ENCODE peak calls at places on chromosomes 6 and 20, in seven cellular contexts. B is left ventricle myocardium inferior, O is PC-3, F is HCT116, U is WTC11, N is epithelial cell of esophagus, E is breast epithelium. W is an unnamed sample.

GRCh38 chr6:116530436-116530835 is 15.0 kb downstream of the TRAPPC3L start:
- DNase-seq in B (no peak), O (peak), F (no peak), U (no peak), N (no peak), E (no peak), W (no peak)

GRCh38 chr20:35462351-35462750 is 7.0 kb downstream of the CEP250 start:
- DNase-seq in B (no peak), O (no peak), F (no peak), U (no peak), N (no peak), E (no peak), W (no peak)

GRCh38 chr6:166097914-166098522 is 69.6 kb downstream of the TBXT start:
- DNase-seq in B (peak), O (peak), F (peak), U (peak), N (peak), E (no peak), W (peak)

GRCh38 chr6:113854531-113855499 is 2.3 kb upstream of the MARCKS start:
- DNase-seq in B (peak), O (peak), F (no peak), U (peak), N (peak), E (peak), W (peak)

GRCh38 chr6:160132297-160132637 is 10.7 kb downstream of the SLC22A1 start:
- DNase-seq in B (no peak), O (no peak), F (no peak), U (no peak), N (no peak), E (no peak), W (no peak)

GRCh38 chr6:44002071-44002590 is 125.1 kb downstream of the MRPL14 start:
- DNase-seq in B (no peak), O (no peak), F (no peak), U (peak), N (no peak), E (no peak), W (no peak)

GRCh38 chr20:24763386-24764026 is 185.6 kb upstream of the CST7 start:
- DNase-seq in B (no peak), O (no peak), F (no peak), U (no peak), N (no peak), E (no peak), W (no peak)

GRCh38 chr6:106486236-106486635 is 125.7 kb downstream of the CRYBG1 start:
- DNase-seq in B (no peak), O (no peak), F (no peak), U (no peak), N (no peak), E (no peak), W (no peak)

GRCh38 chr6:11700118-11700718 is 78.4 kb downstream of the ADTRP start:
- DNase-seq in B (no peak), O (peak), F (peak), U (no peak), N (peak), E (no peak), W (no peak)

GRCh38 chr6:786946-787763 is 94.2 kb upstream of the EXOC2 start:
- DNase-seq in B (no peak), O (peak), F (peak), U (peak), N (no peak), E (no peak), W (no peak)

GRCh38 chr20:41483553-41483930 is 116.9 kb upstream of the EMILIN3 start:
- DNase-seq in B (no peak), O (peak), F (no peak), U (no peak), N (no peak), E (no peak), W (no peak)

GRCh38 chr20:46010491-46011405 is 2.0 kb downstream of the MMP9 start:
- DNase-seq in B (no peak), O (no peak), F (no peak), U (no peak), N (peak), E (no peak), W (no peak)

GRCh38 chr20:52779125-52779524 is 193.0 kb upstream of the TSHZ2 start:
- DNase-seq in B (no peak), O (no peak), F (no peak), U (no peak), N (peak), E (no peak), W (no peak)

GRCh38 chr6:2744206-2744771 is 6.4 kb downstream of the MYLK4 start:
- DNase-seq in B (peak), O (peak), F (no peak), U (no peak), N (no peak), E (no peak), W (no peak)

GRCh38 chr6:72950114-72950860 is 275.0 kb downstream of the KHDC1L start:
- DNase-seq in B (no peak), O (peak), F (peak), U (no peak), N (peak), E (no peak), W (no peak)

GRCh38 chr6:79212859-79213258 is 21.6 kb downstream of the HMGN3 start:
- DNase-seq in B (no peak), O (no peak), F (no peak), U (no peak), N (no peak), E (no peak), W (no peak)
- TF ChIP-seq CTCF in B (no peak), O (no peak), F (no peak), U (no peak), N (no peak), E (no peak), W (no peak)

DNA sequence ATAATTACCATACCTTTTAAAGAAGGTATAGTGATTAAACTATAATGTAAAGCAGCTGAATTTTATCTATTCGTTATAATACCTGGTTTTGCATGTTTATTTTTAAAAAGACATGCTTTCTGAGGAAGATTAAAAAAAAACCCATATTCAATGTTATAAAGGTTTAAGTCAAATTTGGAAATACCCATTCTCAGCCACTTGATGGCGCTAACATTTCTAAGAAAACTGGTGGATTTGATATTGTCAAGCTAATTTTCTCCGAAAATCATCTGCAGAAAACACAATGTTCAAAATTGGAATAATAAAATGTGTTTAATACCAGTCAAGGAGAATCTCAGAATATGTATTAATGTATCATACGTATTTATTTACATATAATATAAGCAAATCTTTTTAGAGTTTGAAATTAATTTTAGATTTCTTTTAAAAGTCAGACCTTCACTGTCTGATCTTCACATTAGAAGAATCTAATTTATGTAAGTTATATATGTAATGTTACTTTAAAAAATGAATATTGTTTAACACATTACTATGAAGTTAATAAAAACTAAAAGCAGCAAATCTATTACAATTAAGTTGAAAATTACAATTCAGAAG is 35.0 kb downstream of the SHPRH start:
- DNase-seq in B (no peak), O (peak), F (peak), U (no peak), N (peak), E (no peak), W (no peak)
- TF ChIP-seq CTCF in B (peak), O (peak), F (peak), U (peak), N (peak), E (peak), W (peak)

GRCh38 chr6:131787955-131788712 is 19.7 kb upstream of the ENPP1 start:
- DNase-seq in B (peak), O (peak), F (no peak), U (no peak), N (no peak), E (no peak), W (no peak)
- TF ChIP-seq CTCF in B (peak), O (peak), F (no peak), U (no peak), N (no peak), E (no peak), W (no peak)

DNA sequence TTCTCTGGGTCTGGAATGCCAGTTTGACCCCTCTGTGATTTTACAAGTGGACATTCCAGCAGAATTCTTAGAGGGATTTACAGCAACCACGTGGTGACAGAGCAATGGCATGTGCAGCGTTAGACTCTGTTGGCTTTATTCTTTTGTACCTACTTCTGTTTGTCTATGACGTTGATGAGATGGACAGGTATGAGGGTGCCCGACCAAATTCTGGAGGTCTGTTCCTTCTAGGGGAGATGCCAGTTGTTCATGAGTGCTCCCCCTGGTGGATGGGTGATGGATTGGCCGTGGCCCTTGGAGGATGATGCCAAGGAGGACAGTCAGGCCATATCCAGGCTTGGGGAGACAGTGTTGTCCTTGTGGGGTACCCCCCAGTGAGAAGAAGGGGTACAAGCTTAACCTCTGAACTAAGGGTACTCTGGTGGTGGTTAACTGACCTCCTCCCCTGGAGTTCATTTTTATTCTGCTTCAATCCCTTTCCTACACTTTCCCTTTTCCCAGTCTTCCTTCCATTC is 198.6 kb downstream of the DTNBP1 start:
- DNase-seq in B (no peak), O (peak), F (peak), U (peak), N (peak), E (no peak), W (peak)
- TF ChIP-seq CTCF in B (peak), O (peak), F (peak), U (peak), N (peak), E (no peak), W (peak)

GRCh38 chr20:64238851-64239387 is 16.6 kb upstream of the PCMTD2 start:
- DNase-seq in B (no peak), O (no peak), F (no peak), U (no peak), N (no peak), E (no peak), W (no peak)
- TF ChIP-seq CTCF in B (no peak), O (no peak), F (no peak), U (no peak), N (no peak), E (no peak), W (no peak)

GRCh38 chr6:84227044-84227433 is 404 bp downstream of the CEP162 start:
- DNase-seq in B (no peak), O (no peak), F (no peak), U (no peak), N (no peak), E (no peak), W (no peak)

GRCh38 chr6:84224251-84224650 is 3.2 kb downstream of the CEP162 start:
- DNase-seq in B (no peak), O (no peak), F (no peak), U (no peak), N (no peak), E (no peak), W (no peak)

GRCh38 chr6:84222426-84222825 is 5.0 kb downstream of the CEP162 start:
- DNase-seq in B (no peak), O (no peak), F (no peak), U (no peak), N (no peak), E (no peak), W (no peak)

GRCh38 chr6:84227434-84228197 is at the start of gene CEP162:
- DNase-seq in B (peak), O (peak), F (peak), U (peak), N (peak), E (peak), W (peak)

DNA sequence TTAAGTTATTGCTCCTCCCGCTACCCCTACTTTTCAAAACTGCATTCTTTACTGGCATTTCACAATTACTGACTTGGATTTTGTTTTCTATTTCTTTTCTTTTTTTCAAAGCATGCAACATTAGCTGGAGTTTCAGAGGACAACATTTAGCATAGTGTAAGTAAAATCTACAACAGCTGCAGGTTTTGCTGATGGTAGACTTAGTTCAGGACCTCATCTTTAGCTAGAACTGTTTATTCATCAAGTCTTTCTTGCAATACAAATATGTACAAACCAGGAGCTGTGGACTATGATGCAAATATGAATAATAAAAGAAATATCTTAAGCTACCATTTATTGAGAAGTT is 728 bp upstream of the CEP162 start:
- DNase-seq in B (no peak), O (no peak), F (no peak), U (no peak), N (no peak), E (no peak), W (no peak)
- TF ChIP-seq CTCF in B (no peak), O (no peak), F (no peak), U (no peak), N (no peak), E (no peak), W (no peak)

DNA sequence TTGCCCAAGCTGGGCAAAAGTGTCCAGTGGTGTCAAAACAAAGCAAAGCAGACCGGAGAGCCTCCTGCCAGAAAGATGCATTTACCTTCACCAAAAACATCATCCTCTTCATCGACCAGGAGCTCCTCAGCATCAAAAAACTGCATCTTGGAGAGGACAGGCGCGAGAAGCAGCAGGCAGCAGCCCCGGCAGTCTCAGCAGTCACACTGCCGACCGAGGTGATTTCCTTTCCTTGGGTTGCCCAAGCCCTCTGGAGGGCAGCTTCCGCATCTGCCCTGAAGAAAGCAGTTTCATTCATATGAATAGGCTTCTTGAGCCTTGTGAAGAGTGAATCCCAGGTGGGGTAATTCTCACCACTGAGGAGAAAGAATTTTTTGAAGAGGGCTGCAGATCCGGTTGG is at the start of gene RIPOR2:
- DNase-seq in B (peak), O (no peak), F (no peak), U (peak), N (peak), E (no peak), W (peak)
- TF ChIP-seq CTCF in B (no peak), O (no peak), F (no peak), U (no peak), N (no peak), E (no peak), W (no peak)

GRCh38 chr20:10510216-10510615 is 75.1 kb downstream of the SLX4IP start:
- DNase-seq in B (no peak), O (no peak), F (no peak), U (no peak), N (no peak), E (no peak), W (no peak)

GRCh38 chr20:10513091-10513490 is 78.0 kb downstream of the SLX4IP start:
- DNase-seq in B (no peak), O (no peak), F (no peak), U (no peak), N (no peak), E (no peak), W (no peak)

GRCh38 chr20:10511166-10511506 is 76.0 kb downstream of the SLX4IP start:
- DNase-seq in B (no peak), O (no peak), F (no peak), U (no peak), N (no peak), E (no peak), W (no peak)

GRCh38 chr20:10509411-10509810 is 74.3 kb downstream of the SLX4IP start:
- DNase-seq in B (no peak), O (no peak), F (no peak), U (no peak), N (no peak), E (no peak), W (no peak)

DNA sequence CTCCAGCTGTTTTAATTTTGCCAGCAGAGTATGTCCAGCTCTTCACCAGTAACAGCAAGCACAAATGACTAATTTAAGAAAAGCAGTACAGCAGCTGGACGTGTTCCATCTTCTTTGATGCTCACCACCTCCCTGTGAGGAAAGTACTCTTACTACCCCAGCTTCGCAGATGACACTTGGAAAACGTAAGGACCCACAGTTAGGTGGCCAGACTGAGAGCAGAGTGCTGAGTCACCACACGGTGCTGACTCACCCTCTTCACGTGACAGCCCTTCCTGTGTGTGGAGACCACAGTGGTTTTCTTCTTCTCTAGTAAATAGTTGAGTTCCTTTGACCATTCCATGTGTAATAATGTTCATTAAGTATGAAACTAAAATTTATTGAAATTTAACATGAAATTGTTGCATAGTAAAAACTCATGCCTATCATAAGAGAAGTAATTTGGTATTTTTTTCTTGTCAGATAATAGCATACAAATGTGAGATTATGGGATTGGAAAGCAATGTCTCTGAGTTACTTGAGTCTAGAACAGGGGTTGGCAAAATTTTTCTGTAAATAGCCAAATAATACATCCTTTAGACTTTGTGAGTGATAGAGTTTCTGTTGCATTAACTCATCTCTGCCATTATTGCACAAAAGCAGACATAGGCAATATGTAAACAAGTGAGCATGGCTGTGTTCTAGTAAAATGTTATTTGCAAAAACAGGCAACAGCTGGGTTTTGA is 76.6 kb downstream of the SLX4IP start:
- DNase-seq in B (peak), O (peak), F (peak), U (peak), N (peak), E (peak), W (no peak)
- TF ChIP-seq CTCF in B (no peak), O (no peak), F (no peak), U (no peak), N (no peak), E (no peak), W (no peak)

W was measured in activated B cell treated with CpG ODN at 0.5 μM for 24 hours.